ENCODE peak calls at places on chromosomes 16 and 17, in six cellular contexts. One of them, this sample, is unnamed.

GRCh38 chr16:81866820-81867440 is 87.8 kb downstream of the PLCG2 start:
- DNase-seq in neural crest cell: no peak
- DNase-seq in HFF-Myc: no peak
- DNase-seq in nephron progenitor cell: no peak
- DNase-seq in astrocyte of the spinal cord: no peak
- DNase-seq in ovary: peak; percentile 23
- DNase-seq in this sample: no peak

GRCh38 chr17:47717845-47718621 is 15.0 kb upstream of the TBX21 start:
- DNase-seq in neural crest cell: no peak
- DNase-seq in HFF-Myc: no peak
- DNase-seq in nephron progenitor cell: no peak
- DNase-seq in astrocyte of the spinal cord: no peak
- DNase-seq in ovary: no peak
- DNase-seq in this sample: no peak

GRCh38 chr17:74158761-74159160 is 44.7 kb upstream of the RPL38 start:
- DNase-seq in neural crest cell: no peak
- DNase-seq in HFF-Myc: no peak
- DNase-seq in nephron progenitor cell: no peak
- DNase-seq in astrocyte of the spinal cord: no peak
- DNase-seq in ovary: no peak
- DNase-seq in this sample: no peak

GRCh38 chr17:50837286-50837979 is 2.0 kb downstream of the WFIKKN2 start:
- DNase-seq in neural crest cell: no peak
- DNase-seq in HFF-Myc: no peak
- DNase-seq in nephron progenitor cell: no peak
- DNase-seq in astrocyte of the spinal cord: no peak
- DNase-seq in ovary: no peak
- DNase-seq in this sample: no peak

GRCh38 chr17:42642377-42642776 is 16.7 kb upstream of the TUBG2 start:
- DNase-seq in neural crest cell: no peak
- DNase-seq in HFF-Myc: no peak
- DNase-seq in nephron progenitor cell: peak; percentile 49
- DNase-seq in astrocyte of the spinal cord: no peak
- DNase-seq in ovary: no peak
- DNase-seq in this sample: no peak

GRCh38 chr17:72158895-72159885 is 38.4 kb downstream of the SOX9 start:
- DNase-seq in neural crest cell: no peak
- DNase-seq in HFF-Myc: no peak
- DNase-seq in nephron progenitor cell: no peak
- DNase-seq in astrocyte of the spinal cord: no peak
- DNase-seq in ovary: no peak
- DNase-seq in this sample: no peak

GRCh38 chr17:17314501-17315071 is 11.4 kb downstream of the NT5M start:
- DNase-seq in neural crest cell: no peak
- DNase-seq in HFF-Myc: no peak
- DNase-seq in nephron progenitor cell: no peak
- DNase-seq in astrocyte of the spinal cord: no peak
- DNase-seq in ovary: no peak
- DNase-seq in this sample: no peak

GRCh38 chr17:8029121-8029520 is 9.7 kb upstream of the ALOX15B start:
- DNase-seq in neural crest cell: no peak
- DNase-seq in HFF-Myc: no peak
- DNase-seq in nephron progenitor cell: no peak
- DNase-seq in astrocyte of the spinal cord: no peak
- DNase-seq in ovary: no peak
- DNase-seq in this sample: no peak

GRCh38 chr16:2447920-2448583 is 11.9 kb upstream of the TEDC2 start:
- DNase-seq in neural crest cell: no peak
- DNase-seq in HFF-Myc: no peak
- DNase-seq in nephron progenitor cell: no peak
- DNase-seq in astrocyte of the spinal cord: no peak
- DNase-seq in ovary: no peak
- DNase-seq in this sample: no peak

GRCh38 chr17:68460715-68461114 is 3.4 kb upstream of the WIPI1 start:
- DNase-seq in neural crest cell: no peak
- DNase-seq in HFF-Myc: no peak
- DNase-seq in nephron progenitor cell: no peak
- DNase-seq in astrocyte of the spinal cord: no peak
- DNase-seq in ovary: no peak
- DNase-seq in this sample: no peak

GRCh38 chr17:3802461-3803307 is 1.7 kb upstream of the ITGAE start:
- DNase-seq in neural crest cell: no peak
- DNase-seq in HFF-Myc: no peak
- DNase-seq in nephron progenitor cell: no peak
- DNase-seq in astrocyte of the spinal cord: peak; percentile 89
- DNase-seq in ovary: peak; percentile 85
- DNase-seq in this sample: no peak

GRCh38 chr16:440627-441026 is 15.2 kb downstream of the RAB11FIP3 start:
- DNase-seq in neural crest cell: no peak
- DNase-seq in HFF-Myc: no peak
- DNase-seq in nephron progenitor cell: no peak
- DNase-seq in astrocyte of the spinal cord: no peak
- DNase-seq in ovary: no peak
- DNase-seq in this sample: no peak

GRCh38 chr16:354286-354881 is 1.9 kb upstream of the AXIN1 start:
- DNase-seq in neural crest cell: no peak
- DNase-seq in HFF-Myc: no peak
- DNase-seq in nephron progenitor cell: no peak
- DNase-seq in astrocyte of the spinal cord: no peak
- DNase-seq in ovary: peak; percentile 59
- DNase-seq in this sample: no peak

GRCh38 chr17:8072339-8072726 is 15.2 kb downstream of the ALOX12B start:
- DNase-seq in neural crest cell: no peak
- DNase-seq in HFF-Myc: no peak
- DNase-seq in nephron progenitor cell: peak; percentile 28
- DNase-seq in astrocyte of the spinal cord: no peak
- DNase-seq in ovary: no peak
- DNase-seq in this sample: no peak

GRCh38 chr17:30235386-30236296 is at the start of gene SLC6A4:
- DNase-seq in neural crest cell: no peak
- DNase-seq in HFF-Myc: no peak
- DNase-seq in nephron progenitor cell: peak; percentile 39
- DNase-seq in astrocyte of the spinal cord: no peak
- DNase-seq in ovary: no peak
- DNase-seq in this sample: no peak

GRCh38 chr16:9225527-9226316 is 134.3 kb downstream of the HAPSTR1 start:
- DNase-seq in neural crest cell: no peak
- DNase-seq in HFF-Myc: no peak
- DNase-seq in nephron progenitor cell: no peak
- DNase-seq in astrocyte of the spinal cord: no peak
- DNase-seq in ovary: no peak
- DNase-seq in this sample: no peak

GRCh38 chr16:85451646-85452363 is 161.3 kb upstream of the GSE1 start:
- DNase-seq in neural crest cell: no peak
- DNase-seq in HFF-Myc: no peak
- DNase-seq in nephron progenitor cell: no peak
- DNase-seq in astrocyte of the spinal cord: no peak
- DNase-seq in ovary: no peak
- DNase-seq in this sample: no peak

GRCh38 chr17:82019905-82020873 is 2.5 kb downstream of the CENPX start:
- DNase-seq in neural crest cell: peak; percentile 78
- DNase-seq in HFF-Myc: no peak
- DNase-seq in nephron progenitor cell: peak; percentile 84
- DNase-seq in astrocyte of the spinal cord: no peak
- DNase-seq in ovary: peak; percentile 62
- DNase-seq in this sample: peak; percentile 59

GRCh38 chr17:82217120-82217529 is 4.5 kb upstream of the CCDC57 start:
- DNase-seq in neural crest cell: no peak
- DNase-seq in HFF-Myc: no peak
- DNase-seq in nephron progenitor cell: no peak
- DNase-seq in astrocyte of the spinal cord: peak; percentile 32
- DNase-seq in ovary: no peak
- DNase-seq in this sample: no peak

GRCh38 chr17:51434434-51435170 is 174.3 kb downstream of the UTP18 start:
- DNase-seq in neural crest cell: no peak
- DNase-seq in HFF-Myc: no peak
- DNase-seq in nephron progenitor cell: no peak
- DNase-seq in astrocyte of the spinal cord: no peak
- DNase-seq in ovary: no peak
- DNase-seq in this sample: no peak

GRCh38 chr16:88753600-88753999 is 31.4 kb downstream of the PIEZO1 start:
- DNase-seq in neural crest cell: no peak
- DNase-seq in HFF-Myc: no peak
- DNase-seq in nephron progenitor cell: no peak
- DNase-seq in astrocyte of the spinal cord: no peak
- DNase-seq in ovary: no peak
- DNase-seq in this sample: no peak
- TF ChIP-seq CTCF in neural crest cell: no peak
- TF ChIP-seq CTCF in HFF-Myc: no peak
- TF ChIP-seq CTCF in nephron progenitor cell: no peak
- TF ChIP-seq CTCF in astrocyte of the spinal cord: no peak
- TF ChIP-seq CTCF in ovary: no peak
- TF ChIP-seq CTCF in this sample: no peak

DNA sequence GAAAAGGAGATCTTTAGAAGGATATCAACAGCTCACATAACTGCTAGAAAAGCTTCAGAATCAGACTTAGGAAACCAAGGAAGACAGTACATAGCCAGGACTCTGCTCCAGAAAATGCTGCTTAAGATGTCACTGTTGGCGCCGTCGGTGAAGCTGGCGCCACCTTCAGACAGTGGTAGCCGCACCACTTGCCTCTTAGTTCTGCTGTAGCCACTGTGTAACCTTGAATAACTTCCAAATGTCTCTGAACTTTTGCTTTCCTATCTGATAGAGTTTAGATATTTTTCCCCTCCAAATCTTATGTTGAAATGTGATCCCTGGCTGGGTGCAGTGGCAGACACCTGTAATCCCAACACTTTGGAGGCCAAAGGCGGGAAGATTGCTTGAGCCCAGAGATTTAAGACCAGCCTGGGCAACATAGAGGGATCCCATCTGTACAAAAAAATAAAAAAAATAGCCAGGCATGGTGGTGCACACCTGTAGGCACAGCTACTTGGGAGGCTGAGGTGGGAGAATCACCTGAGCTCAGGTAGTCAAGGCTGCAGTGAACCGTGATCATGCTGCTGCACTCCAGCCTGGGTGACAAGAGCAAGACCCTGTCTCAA is 6.3 kb upstream of the USP31 start:
- DNase-seq in neural crest cell: no peak
- DNase-seq in HFF-Myc: no peak
- DNase-seq in nephron progenitor cell: no peak
- DNase-seq in astrocyte of the spinal cord: no peak
- DNase-seq in ovary: no peak
- DNase-seq in this sample: no peak
- TF ChIP-seq CTCF in neural crest cell: peak; percentile 44
- TF ChIP-seq CTCF in HFF-Myc: peak; percentile 36
- TF ChIP-seq CTCF in nephron progenitor cell: no peak
- TF ChIP-seq CTCF in astrocyte of the spinal cord: peak; percentile 58
- TF ChIP-seq CTCF in ovary: no peak
- TF ChIP-seq CTCF in this sample: no peak

DNA sequence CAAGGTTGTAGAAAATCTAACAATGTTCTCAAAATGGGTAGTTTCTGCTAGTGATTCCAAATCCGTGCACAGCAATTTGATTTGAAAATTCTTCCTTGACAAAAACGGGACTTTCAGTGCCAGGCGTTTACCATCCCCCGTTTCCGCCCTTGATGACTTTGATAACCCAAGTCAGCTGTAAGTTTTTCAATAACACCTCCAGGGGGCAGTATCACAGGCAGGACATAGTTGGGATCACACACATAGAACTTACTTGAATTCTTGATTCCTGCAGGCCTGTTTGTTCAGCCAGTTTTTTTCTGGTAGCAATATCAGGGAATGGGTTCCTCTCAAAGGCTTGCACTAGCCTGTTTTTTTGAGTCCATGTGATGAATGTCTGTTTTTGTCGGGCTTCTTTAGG is 5.6 kb downstream of the DUXB start:
- DNase-seq in neural crest cell: no peak
- DNase-seq in HFF-Myc: no peak
- DNase-seq in nephron progenitor cell: no peak
- DNase-seq in astrocyte of the spinal cord: no peak
- DNase-seq in ovary: no peak
- DNase-seq in this sample: no peak
- TF ChIP-seq CTCF in neural crest cell: peak; percentile 29
- TF ChIP-seq CTCF in HFF-Myc: peak; percentile 34
- TF ChIP-seq CTCF in nephron progenitor cell: no peak
- TF ChIP-seq CTCF in astrocyte of the spinal cord: no peak
- TF ChIP-seq CTCF in ovary: no peak
- TF ChIP-seq CTCF in this sample: no peak

GRCh38 chr17:31534223-31534888 is 142.9 kb downstream of the RAB11FIP4 start:
- DNase-seq in neural crest cell: no peak
- DNase-seq in HFF-Myc: no peak
- DNase-seq in nephron progenitor cell: no peak
- DNase-seq in astrocyte of the spinal cord: no peak
- DNase-seq in ovary: no peak
- DNase-seq in this sample: no peak

GRCh38 chr17:31532161-31532515 is 140.7 kb downstream of the RAB11FIP4 start:
- DNase-seq in neural crest cell: no peak
- DNase-seq in HFF-Myc: no peak
- DNase-seq in nephron progenitor cell: no peak
- DNase-seq in astrocyte of the spinal cord: no peak
- DNase-seq in ovary: no peak
- DNase-seq in this sample: no peak

GRCh38 chr17:31532526-31532925 is 141.1 kb downstream of the RAB11FIP4 start:
- DNase-seq in neural crest cell: no peak
- DNase-seq in HFF-Myc: no peak
- DNase-seq in nephron progenitor cell: no peak
- DNase-seq in astrocyte of the spinal cord: no peak
- DNase-seq in ovary: no peak
- DNase-seq in this sample: no peak

GRCh38 chr17:31535581-31535981 is 144.1 kb downstream of the RAB11FIP4 start:
- DNase-seq in neural crest cell: no peak
- DNase-seq in HFF-Myc: no peak
- DNase-seq in nephron progenitor cell: no peak
- DNase-seq in astrocyte of the spinal cord: no peak
- DNase-seq in ovary: no peak
- DNase-seq in this sample: peak; percentile 50

GRCh38 chr17:31533546-31534155 is 142.2 kb downstream of the RAB11FIP4 start:
- DNase-seq in neural crest cell: peak; percentile 27
- DNase-seq in HFF-Myc: peak; percentile 46
- DNase-seq in nephron progenitor cell: peak; percentile 44
- DNase-seq in astrocyte of the spinal cord: peak; percentile 51
- DNase-seq in ovary: no peak
- DNase-seq in this sample: no peak
- TF ChIP-seq CTCF in neural crest cell: peak; percentile 25
- TF ChIP-seq CTCF in HFF-Myc: peak; percentile 44
- TF ChIP-seq CTCF in nephron progenitor cell: no peak
- TF ChIP-seq CTCF in astrocyte of the spinal cord: peak; percentile 44
- TF ChIP-seq CTCF in ovary: no peak
- TF ChIP-seq CTCF in this sample: no peak

DNA sequence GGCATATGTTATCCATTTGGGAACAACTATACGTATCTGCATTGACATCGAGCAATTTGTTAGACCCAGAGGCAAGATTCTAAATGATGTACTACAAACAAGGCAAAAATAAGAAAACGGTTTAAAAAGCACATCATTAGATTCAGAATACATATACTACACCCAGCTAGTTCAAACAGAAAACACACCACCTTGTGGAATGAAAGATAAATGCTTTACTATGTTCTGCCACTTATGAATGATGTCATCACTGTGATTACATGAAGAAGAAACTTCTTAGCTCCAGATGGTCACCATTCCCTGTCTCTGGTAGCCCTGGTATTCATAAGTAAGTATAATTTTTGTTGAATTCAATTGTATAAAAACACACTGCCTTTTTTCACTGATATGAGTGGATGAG is 7.8 kb downstream of the NACA2 start:
- DNase-seq in neural crest cell: no peak
- DNase-seq in HFF-Myc: peak; percentile 76
- DNase-seq in nephron progenitor cell: no peak
- DNase-seq in astrocyte of the spinal cord: peak; percentile 47
- DNase-seq in ovary: no peak
- DNase-seq in this sample: no peak
- TF ChIP-seq CTCF in neural crest cell: peak; percentile 62
- TF ChIP-seq CTCF in HFF-Myc: peak; percentile 25
- TF ChIP-seq CTCF in nephron progenitor cell: no peak
- TF ChIP-seq CTCF in astrocyte of the spinal cord: peak; percentile 28
- TF ChIP-seq CTCF in ovary: no peak
- TF ChIP-seq CTCF in this sample: no peak